ENCODE peak calls at places on chromosomes 3 and 15, in four cellular contexts. F is right lobe of liver, V is sigmoid colon, X is PC-9. C is an unnamed sample.

GRCh38 chr3:31077826-31078225 is 183.4 kb upstream of the GADL1 start:
- DNase-seq in F (no peak), V (no peak), X (no peak), C (no peak)

GRCh38 chr3:105255351-105255750 is 111.4 kb upstream of the ALCAM start:
- DNase-seq in F (no peak), V (no peak), X (no peak), C (no peak)

GRCh38 chr3:9168230-9168629 is 81.2 kb downstream of the SRGAP3 start:
- DNase-seq in F (no peak), V (no peak), X (no peak), C (no peak)

GRCh38 chr3:191627064-191627463 is 166.1 kb downstream of the PYDC2 start:
- DNase-seq in F (no peak), V (no peak), X (no peak), C (no peak)

GRCh38 chr3:141104151-141104741 is 53.1 kb downstream of the SPSB4 start:
- DNase-seq in F (peak; percentile 39), V (no peak), X (no peak), C (no peak)

GRCh38 chr15:89768071-89768500 is 8.0 kb upstream of the MESP2 start:
- DNase-seq in F (peak; percentile 82), V (no peak), X (peak; percentile 65), C (no peak)

GRCh38 chr3:155370198-155370597 is 76.7 kb upstream of the STRIT1 start:
- DNase-seq in F (no peak), V (peak; percentile 67), X (no peak), C (no peak)

GRCh38 chr15:39427705-39428104 is 153.2 kb upstream of the THBS1 start:
- DNase-seq in F (no peak), V (no peak), X (no peak), C (no peak)

GRCh38 chr3:58628823-58629562 is 37.6 kb downstream of the FAM3D start:
- DNase-seq in F (no peak), V (no peak), X (no peak), C (peak; percentile 89)

GRCh38 chr15:24676431-24676830 is 856 bp downstream of the NPAP1 start:
- DNase-seq in F (no peak), V (no peak), X (no peak), C (no peak)

GRCh38 chr3:17629400-17629799 is 113.0 kb downstream of the TBC1D5 start:
- DNase-seq in F (no peak), V (no peak), X (no peak), C (no peak)

GRCh38 chr15:60591491-60592385 is 112.8 kb upstream of the ICE2 start:
- DNase-seq in F (peak; percentile 61), V (peak; percentile 74), X (no peak), C (no peak)

GRCh38 chr3:18499256-18499655 is 74.1 kb upstream of the SATB1 start:
- DNase-seq in F (no peak), V (no peak), X (no peak), C (no peak)

GRCh38 chr15:61228025-61228901 is 839 bp downstream of the RORA start:
- DNase-seq in F (peak; percentile 49), V (peak; percentile 66), X (no peak), C (no peak)

GRCh38 chr15:29125382-29126207 is 144.0 kb downstream of the NSMCE3 start:
- DNase-seq in F (no peak), V (peak; percentile 43), X (no peak), C (no peak)

GRCh38 chr15:66780172-66780972 is 78.3 kb downstream of the SMAD6 start:
- DNase-seq in F (peak; percentile 45), V (peak; percentile 65), X (no peak), C (no peak)

GRCh38 chr3:112470791-112471190 is 28.5 kb downstream of the BTLA start:
- DNase-seq in F (no peak), V (no peak), X (no peak), C (peak; percentile 28)

GRCh38 chr3:16323737-16324136 is 58.7 kb downstream of the OXNAD1 start:
- DNase-seq in F (no peak), V (no peak), X (no peak), C (no peak)

GRCh38 chr15:27847775-27848710 is 251.1 kb downstream of the OCA2 start:
- DNase-seq in F (no peak), V (no peak), X (no peak), C (no peak)

DNA sequence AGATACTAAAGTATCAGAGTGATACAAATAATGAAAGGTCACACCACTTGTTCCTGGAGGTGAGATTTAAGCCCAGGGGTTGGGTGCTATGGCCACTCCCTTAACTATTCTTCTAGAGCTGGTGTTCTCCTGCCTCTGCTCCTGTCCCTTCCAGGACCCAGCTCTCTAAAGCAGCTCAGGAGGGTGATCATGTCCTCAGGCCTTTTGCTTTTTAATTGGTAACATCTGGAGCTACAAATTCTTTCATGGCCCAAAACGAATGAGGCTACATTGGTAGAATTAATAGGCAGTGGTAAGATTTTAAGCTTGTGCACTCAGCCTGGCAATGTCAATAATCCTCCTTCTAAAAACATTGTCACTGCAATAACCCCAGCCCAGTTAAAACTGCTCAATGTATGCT is 38.2 kb upstream of the CNOT10 start:
- DNase-seq in F (no peak), V (no peak), X (no peak), C (peak; percentile 4)
- H3K4me3 ChIP-seq in F (no peak overlapping the region), V (no peak overlapping the region), X (no peak overlapping the region), C (no peak overlapping the region)

GRCh38 chr15:101013769-101014223 is 94.6 kb downstream of the LRRK1 start:
- DNase-seq in F (peak; percentile 28), V (peak; percentile 58), X (no peak), C (no peak)
- TF ChIP-seq CTCF in F (no peak), V (no peak), X (no peak), C (no peak)

GRCh38 chr15:85620321-85621044 is 174.2 kb downstream of the KLHL25 start:
- DNase-seq in F (no peak), V (no peak), X (no peak), C (no peak)
- H3K4me3 ChIP-seq in F (no peak overlapping the region), V (peak overlapping the region; percentile 51), X (no peak overlapping the region), C (peak overlapping the region; percentile 64)

DNA sequence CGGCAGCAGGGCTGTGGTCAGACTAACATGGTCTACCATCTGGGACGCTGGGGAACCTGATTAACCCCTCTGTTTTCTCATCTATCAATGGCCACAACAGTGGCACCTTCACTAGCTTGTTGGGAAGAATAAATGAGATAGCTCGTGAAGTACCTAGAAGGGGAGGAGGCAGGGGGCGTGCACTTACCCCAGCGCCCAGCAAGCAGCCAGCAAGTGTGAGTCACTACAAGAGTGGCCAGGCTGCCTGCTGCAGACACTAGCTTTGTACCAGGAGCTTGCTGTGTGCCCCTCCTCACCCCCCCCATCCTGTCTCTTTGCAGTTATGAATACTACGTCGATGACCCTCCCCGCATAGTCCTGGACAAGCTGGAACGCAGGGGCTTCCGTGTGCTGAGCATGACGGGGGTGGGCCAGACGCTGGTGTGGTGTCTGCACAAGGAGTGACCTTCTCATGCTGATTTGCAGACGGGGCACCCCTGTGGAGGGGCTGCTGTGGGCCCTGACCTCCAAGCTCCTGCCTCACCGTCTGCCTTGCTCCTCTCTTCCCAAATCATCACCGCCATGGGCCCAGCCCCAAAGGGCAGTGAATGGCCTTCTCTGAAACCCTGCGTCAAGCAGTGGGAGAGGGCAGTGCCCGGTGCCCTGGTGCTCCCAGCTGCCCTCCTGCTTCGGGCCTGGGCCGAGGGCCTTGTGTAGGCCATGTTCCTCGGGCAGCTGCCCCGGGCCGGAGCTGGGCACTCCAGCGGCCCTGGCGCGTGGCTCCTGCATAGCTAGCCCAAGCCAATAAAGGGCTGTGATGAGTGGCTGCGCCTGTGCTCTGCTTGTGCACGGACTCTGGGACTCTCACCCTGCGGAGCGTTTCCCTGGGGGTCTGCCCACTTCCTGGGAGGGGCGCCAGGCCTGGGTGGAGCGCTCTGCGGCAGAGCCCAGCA is 2.6 kb upstream of the C15orf62 start:
- DNase-seq in F (no peak), V (no peak), X (no peak), C (no peak)
- TF ChIP-seq CTCF in F (no peak), V (no peak), X (no peak), C (no peak)

DNA sequence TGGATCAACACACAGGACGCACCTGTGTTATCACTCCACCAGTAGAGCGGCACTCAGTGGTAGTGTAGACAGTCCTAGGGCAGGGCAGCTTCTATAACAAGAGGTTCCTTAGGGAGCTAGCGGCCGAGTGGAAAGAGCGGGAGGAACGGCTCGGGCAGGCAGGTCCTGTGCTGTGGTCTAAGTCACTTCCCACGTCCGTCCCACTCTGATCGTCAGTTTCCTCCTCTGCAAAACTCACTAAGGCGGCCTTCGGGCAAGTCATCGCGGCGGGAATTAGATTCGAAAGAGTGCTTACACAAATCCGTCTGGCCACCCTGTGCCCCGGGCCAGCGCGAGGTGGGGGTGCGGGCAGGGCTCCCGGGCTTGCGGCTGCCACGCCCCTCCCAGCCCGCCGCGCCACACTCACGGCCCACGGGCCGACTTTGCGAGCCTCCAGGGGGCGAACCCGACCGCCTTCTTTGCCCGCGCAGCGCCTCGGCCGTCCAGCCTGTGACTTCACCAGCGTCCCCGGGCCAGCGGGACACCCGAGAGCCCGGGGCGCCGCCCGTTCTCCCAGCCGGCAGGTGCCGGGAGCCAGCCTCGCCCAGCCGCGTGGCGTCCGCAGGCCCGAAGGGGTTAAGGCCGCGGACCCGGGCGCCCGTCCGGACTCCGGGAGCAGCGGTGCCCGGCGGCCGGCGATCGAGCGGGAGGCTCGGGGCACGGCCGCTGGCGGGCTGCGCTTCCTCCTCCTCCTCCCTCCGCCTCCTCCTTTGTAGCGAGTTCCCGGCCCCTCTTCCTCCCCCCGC is 426 bp upstream of the CORO2B start:
- DNase-seq in F (peak; percentile 61), V (peak; percentile 89), X (no peak), C (no peak)
- H3K4me3 ChIP-seq in F (peak overlapping the region; percentile 34), V (peak overlapping the region; percentile 63), X (peak overlapping the region; percentile 64), C (peak overlapping the region; percentile 58)

DNA sequence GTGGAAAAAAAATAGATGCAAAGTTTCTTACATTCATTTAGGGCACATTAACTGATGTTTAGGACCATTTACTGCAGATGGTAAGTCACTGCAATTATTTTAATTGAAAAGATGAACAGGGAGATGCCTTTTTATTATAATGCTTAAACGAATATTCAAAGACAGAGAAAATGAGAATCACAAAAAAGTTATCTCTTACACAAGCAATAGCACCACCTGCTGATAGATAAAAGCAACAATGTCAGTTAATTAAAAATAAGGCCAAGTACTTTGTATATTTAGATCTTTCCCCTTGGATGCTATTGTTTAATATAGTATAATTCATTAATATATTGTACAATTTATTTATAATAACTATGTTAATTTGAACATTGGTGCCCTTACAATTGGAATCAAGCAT is 55.9 kb downstream of the IFT80 start:
- DNase-seq in F (no peak), V (no peak), X (no peak), C (no peak)
- TF ChIP-seq CTCF in F (peak; percentile 50), V (peak; percentile 32), X (peak; percentile 77), C (no peak)

GRCh38 chr3:171412054-171412453 is 48.2 kb downstream of the TNIK start:
- DNase-seq in F (no peak), V (no peak), X (no peak), C (no peak)
- H3K4me3 ChIP-seq in F (no peak overlapping the region), V (no peak overlapping the region), X (no peak overlapping the region), C (no peak overlapping the region)

GRCh38 chr3:14863324-14864100 is 44.8 kb downstream of the FGD5 start:
- DNase-seq in F (no peak), V (no peak), X (no peak), C (no peak)
- TF ChIP-seq CTCF in F (peak; percentile 11), V (no peak), X (no peak), C (no peak)

GRCh38 chr3:128479558-128480086 is 12.9 kb upstream of the DNAJB8 start:
- DNase-seq in F (no peak), V (no peak), X (no peak), C (no peak)
- H3K4me3 ChIP-seq in F (no peak overlapping the region), V (no peak overlapping the region), X (no peak overlapping the region), C (no peak overlapping the region)

GRCh38 chr3:171867976-171868375 is 24.8 kb downstream of the TMEM212 start:
- DNase-seq in F (no peak), V (no peak), X (no peak), C (no peak)
- TF ChIP-seq CTCF in F (peak; percentile 24), V (no peak), X (peak; percentile 72), C (no peak)